ENCODE peak calls at places on chromosomes 12 and 14, in ten cellular contexts. N, Y, B, L, K, Q, W, T, R and H are unnamed samples.

GRCh38 chr12:50564948-50565297 is 60.1 kb downstream of the DIP2B start:
- DNase-seq in N (no peak), Y (no peak), B (no peak), L (no peak), K (no peak), Q (no peak), W (no peak), T (no peak), R (no peak), H (no peak)

GRCh38 chr12:121968880-121969279 is 50.5 kb downstream of the CFAP251 start:
- DNase-seq in N (no peak), Y (no peak), B (no peak), L (no peak), K (no peak), Q (no peak), W (no peak), T (no peak), R (peak; percentile 37), H (no peak)

GRCh38 chr14:74980746-74981661 is 21.7 kb upstream of the EIF2B2 start:
- DNase-seq in N (no peak), Y (no peak), B (no peak), L (no peak), K (peak; percentile 52), Q (peak; percentile 60), W (peak; percentile 76), T (peak; percentile 22), R (no peak), H (peak; percentile 84)

GRCh38 chr14:91373591-91374245 is 43.9 kb downstream of the CCDC88C start:
- DNase-seq in N (no peak), Y (peak; percentile 57), B (peak; percentile 78), L (no peak), K (no peak), Q (no peak), W (peak; percentile 4), T (no peak), R (no peak), H (no peak)

GRCh38 chr12:115095073-115095748 is 411.2 kb upstream of the TBX3 start:
- DNase-seq in N (no peak), Y (no peak), B (no peak), L (no peak), K (no peak), Q (no peak), W (no peak), T (no peak), R (no peak), H (no peak)

GRCh38 chr14:74506408-74506807 is 12.8 kb downstream of the ISCA2 start:
- DNase-seq in N (no peak), Y (no peak), B (no peak), L (no peak), K (no peak), Q (no peak), W (no peak), T (no peak), R (no peak), H (no peak)

GRCh38 chr14:68282479-68283377 is 463.1 kb downstream of the RAD51B start:
- DNase-seq in N (no peak), Y (peak; percentile 8), B (peak; percentile 31), L (no peak), K (no peak), Q (no peak), W (no peak), T (no peak), R (no peak), H (no peak)

GRCh38 chr12:53596920-53597363 is 29.2 kb downstream of the ATF7 start:
- DNase-seq in N (no peak), Y (no peak), B (no peak), L (no peak), K (peak; percentile 80), Q (peak; percentile 74), W (no peak), T (peak; percentile 69), R (no peak), H (no peak)

GRCh38 chr12:94988471-94988870 is 15.0 kb downstream of the NDUFA12 start:
- DNase-seq in N (no peak), Y (no peak), B (peak; percentile 16), L (no peak), K (no peak), Q (no peak), W (no peak), T (no peak), R (no peak), H (no peak)

GRCh38 chr12:49336645-49337584 is at the start of gene C1QL4:
- DNase-seq in N (peak; percentile 80), Y (peak; percentile 93), B (peak; percentile 89), L (peak; percentile 98), K (peak; percentile 41), Q (peak; percentile 45), W (peak; percentile 31), T (peak; percentile 48), R (peak; percentile 63), H (peak; percentile 73)

GRCh38 chr12:71164877-71165197 is 7.0 kb upstream of the TSPAN8 start:
- DNase-seq in N (no peak), Y (no peak), B (no peak), L (no peak), K (no peak), Q (no peak), W (peak; percentile 5), T (peak; percentile 58), R (no peak), H (no peak)

GRCh38 chr12:68587448-68587873 is 23.2 kb upstream of the RAP1B start:
- DNase-seq in N (peak; percentile 11), Y (peak; percentile 31), B (peak; percentile 70), L (no peak), K (no peak), Q (no peak), W (no peak), T (no peak), R (no peak), H (no peak)

GRCh38 chr12:48104531-48104930 is 1.3 kb downstream of the SENP1 start:
- DNase-seq in N (no peak), Y (no peak), B (no peak), L (no peak), K (no peak), Q (no peak), W (no peak), T (no peak), R (no peak), H (no peak)

GRCh38 chr14:69298131-69299071 is 38.4 kb downstream of the GALNT16 start:
- DNase-seq in N (no peak), Y (no peak), B (no peak), L (no peak), K (no peak), Q (no peak), W (no peak), T (no peak), R (no peak), H (no peak)

GRCh38 chr12:87439990-87440827 is 589.0 kb downstream of the C12orf50 start:
- DNase-seq in N (no peak), Y (no peak), B (no peak), L (no peak), K (peak; percentile 85), Q (peak; percentile 66), W (peak; percentile 99), T (peak; percentile 90), R (no peak), H (peak; percentile 89)

GRCh38 chr12:121719926-121720414 is 7.4 kb downstream of the TMEM120B start:
- DNase-seq in N (no peak), Y (no peak), B (no peak), L (no peak), K (peak; percentile 68), Q (peak; percentile 86), W (peak; percentile 94), T (peak; percentile 87), R (no peak), H (peak; percentile 87)

GRCh38 chr12:121949643-121950397 is 31.4 kb downstream of the CFAP251 start:
- DNase-seq in N (no peak), Y (no peak), B (no peak), L (no peak), K (peak; percentile 28), Q (peak; percentile 85), W (peak; percentile 86), T (peak; percentile 79), R (no peak), H (peak; percentile 87)

GRCh38 chr12:90199008-90199407 is 490.4 kb upstream of the ATP2B1 start:
- DNase-seq in N (no peak), Y (no peak), B (no peak), L (no peak), K (no peak), Q (no peak), W (no peak), T (no peak), R (no peak), H (no peak)

GRCh38 chr14:99261916-99262787 is 9.8 kb downstream of the BCL11B start:
- DNase-seq in N (no peak), Y (peak; percentile 71), B (peak; percentile 89), L (no peak), K (no peak), Q (no peak), W (no peak), T (no peak), R (no peak), H (no peak)

GRCh38 chr14:85533821-85534271 is 3.9 kb downstream of the FLRT2 start:
- DNase-seq in N (no peak), Y (no peak), B (no peak), L (no peak), K (no peak), Q (no peak), W (no peak), T (peak; percentile 37), R (no peak), H (no peak)

GRCh38 chr12:100672075-100672592 is 98.7 kb downstream of the GAS2L3 start:
- DNase-seq in N (peak; percentile 13), Y (peak; percentile 50), B (peak; percentile 41), L (no peak), K (no peak), Q (no peak), W (no peak), T (peak; percentile 12), R (no peak), H (no peak)

GRCh38 chr12:104285740-104286537 is 17.6 kb upstream of the EID3 start:
- DNase-seq in N (no peak), Y (no peak), B (peak; percentile 37), L (no peak), K (no peak), Q (no peak), W (peak; percentile 80), T (no peak), R (no peak), H (peak; percentile 62)

GRCh38 chr14:92951912-92952471 is 29.0 kb downstream of the CHGA start:
- DNase-seq in N (peak; percentile 76), Y (peak; percentile 90), B (peak; percentile 88), L (peak; percentile 91), K (peak; percentile 26), Q (peak; percentile 57), W (peak; percentile 6), T (peak; percentile 60), R (peak; percentile 93), H (no peak)

GRCh38 chr12:111767362-111768158 is 827 bp downstream of the ALDH2 start:
- DNase-seq in N (no peak), Y (no peak), B (no peak), L (no peak), K (no peak), Q (peak; percentile 32), W (peak; percentile 79), T (peak; percentile 65), R (no peak), H (no peak)

GRCh38 chr14:81400202-81400678 is at the start of gene STON2:
- DNase-seq in N (no peak), Y (peak; percentile 27), B (peak; percentile 48), L (no peak), K (peak; percentile 92), Q (peak; percentile 73), W (peak; percentile 83), T (peak; percentile 96), R (no peak), H (no peak)